ENCODE peak calls at places on chromosomes 11 and 22, in seven cellular contexts. One of them, this sample, is unnamed.

GRCh38 chr11:35050596-35050995 is 88.4 kb upstream of the CD44 start:
- DNase-seq in naive thymus-derived CD8-positive, alpha-beta T cell: no peak
- DNase-seq in posterior vena cava: no peak
- DNase-seq in IMR-90: no peak
- DNase-seq in substantia nigra: no peak
- DNase-seq in glutamatergic neuron: no peak
- DNase-seq in EH: no peak
- DNase-seq in this sample: no peak

GRCh38 chr11:11313426-11313825 is 39.6 kb downstream of the CSNK2A3 start:
- DNase-seq in naive thymus-derived CD8-positive, alpha-beta T cell: no peak
- DNase-seq in posterior vena cava: no peak
- DNase-seq in IMR-90: peak; percentile 50
- DNase-seq in substantia nigra: no peak
- DNase-seq in glutamatergic neuron: no peak
- DNase-seq in EH: peak; percentile 15
- DNase-seq in this sample: no peak

GRCh38 chr11:104623518-104623917 is 274.7 kb downstream of the CASP12 start:
- DNase-seq in naive thymus-derived CD8-positive, alpha-beta T cell: no peak
- DNase-seq in posterior vena cava: no peak
- DNase-seq in IMR-90: peak; percentile 70
- DNase-seq in substantia nigra: no peak
- DNase-seq in glutamatergic neuron: no peak
- DNase-seq in EH: peak; percentile 12
- DNase-seq in this sample: no peak

GRCh38 chr11:13883042-13883441 is 79.5 kb upstream of the SPON1 start:
- DNase-seq in naive thymus-derived CD8-positive, alpha-beta T cell: no peak
- DNase-seq in posterior vena cava: no peak
- DNase-seq in IMR-90: no peak
- DNase-seq in substantia nigra: no peak
- DNase-seq in glutamatergic neuron: no peak
- DNase-seq in EH: no peak
- DNase-seq in this sample: no peak

GRCh38 chr22:28903080-28903479 is 19.7 kb downstream of the ZNRF3 start:
- DNase-seq in naive thymus-derived CD8-positive, alpha-beta T cell: no peak
- DNase-seq in posterior vena cava: peak; percentile 81
- DNase-seq in IMR-90: no peak
- DNase-seq in substantia nigra: no peak
- DNase-seq in glutamatergic neuron: no peak
- DNase-seq in EH: no peak
- DNase-seq in this sample: no peak

GRCh38 chr11:64906314-64906635 is 10.7 kb downstream of the ATG2A start:
- DNase-seq in naive thymus-derived CD8-positive, alpha-beta T cell: no peak
- DNase-seq in posterior vena cava: no peak
- DNase-seq in IMR-90: no peak
- DNase-seq in substantia nigra: no peak
- DNase-seq in glutamatergic neuron: no peak
- DNase-seq in EH: no peak
- DNase-seq in this sample: no peak

GRCh38 chr11:70297341-70297740 is 26.9 kb downstream of the PPFIA1 start:
- DNase-seq in naive thymus-derived CD8-positive, alpha-beta T cell: no peak
- DNase-seq in posterior vena cava: no peak
- DNase-seq in IMR-90: peak; percentile 40
- DNase-seq in substantia nigra: no peak
- DNase-seq in glutamatergic neuron: no peak
- DNase-seq in EH: no peak
- DNase-seq in this sample: no peak

GRCh38 chr11:130499828-130500227 is 51.4 kb downstream of the ADAMTS15 start:
- DNase-seq in naive thymus-derived CD8-positive, alpha-beta T cell: no peak
- DNase-seq in posterior vena cava: no peak
- DNase-seq in IMR-90: peak; percentile 56
- DNase-seq in substantia nigra: no peak
- DNase-seq in glutamatergic neuron: no peak
- DNase-seq in EH: peak; percentile 39
- DNase-seq in this sample: no peak

GRCh38 chr22:30031328-30031727 is 48.9 kb upstream of the HORMAD2 start:
- DNase-seq in naive thymus-derived CD8-positive, alpha-beta T cell: no peak
- DNase-seq in posterior vena cava: no peak
- DNase-seq in IMR-90: no peak
- DNase-seq in substantia nigra: no peak
- DNase-seq in glutamatergic neuron: no peak
- DNase-seq in EH: no peak
- DNase-seq in this sample: no peak

GRCh38 chr22:38415561-38416321 is 39.3 kb downstream of the KCNJ4 start:
- DNase-seq in naive thymus-derived CD8-positive, alpha-beta T cell: no peak
- DNase-seq in posterior vena cava: peak; percentile 72
- DNase-seq in IMR-90: no peak
- DNase-seq in substantia nigra: no peak
- DNase-seq in glutamatergic neuron: no peak
- DNase-seq in EH: no peak
- DNase-seq in this sample: no peak

GRCh38 chr11:128802358-128802981 is 64.6 kb downstream of the KCNJ1 start:
- DNase-seq in naive thymus-derived CD8-positive, alpha-beta T cell: no peak
- DNase-seq in posterior vena cava: no peak
- DNase-seq in IMR-90: no peak
- DNase-seq in substantia nigra: no peak
- DNase-seq in glutamatergic neuron: peak; percentile 59
- DNase-seq in EH: peak; percentile 64
- DNase-seq in this sample: no peak

GRCh38 chr22:38075105-38075825 is 8.7 kb downstream of the SLC16A8 start:
- DNase-seq in naive thymus-derived CD8-positive, alpha-beta T cell: no peak
- DNase-seq in posterior vena cava: no peak
- DNase-seq in IMR-90: no peak
- DNase-seq in substantia nigra: no peak
- DNase-seq in glutamatergic neuron: no peak
- DNase-seq in EH: no peak
- DNase-seq in this sample: no peak

GRCh38 chr22:24953294-24954113 is 988 bp downstream of the KIAA1671 start:
- DNase-seq in naive thymus-derived CD8-positive, alpha-beta T cell: no peak
- DNase-seq in posterior vena cava: no peak
- DNase-seq in IMR-90: no peak
- DNase-seq in substantia nigra: no peak
- DNase-seq in glutamatergic neuron: peak; percentile 44
- DNase-seq in EH: no peak
- DNase-seq in this sample: no peak

GRCh38 chr11:77396911-77397310 is 77.0 kb downstream of the PAK1 start:
- DNase-seq in naive thymus-derived CD8-positive, alpha-beta T cell: no peak
- DNase-seq in posterior vena cava: no peak
- DNase-seq in IMR-90: peak; percentile 33
- DNase-seq in substantia nigra: no peak
- DNase-seq in glutamatergic neuron: no peak
- DNase-seq in EH: no peak
- DNase-seq in this sample: no peak

GRCh38 chr11:13983081-13983751 is 20.7 kb downstream of the SPON1 start:
- DNase-seq in naive thymus-derived CD8-positive, alpha-beta T cell: no peak
- DNase-seq in posterior vena cava: peak; percentile 86
- DNase-seq in IMR-90: peak; percentile 64
- DNase-seq in substantia nigra: no peak
- DNase-seq in glutamatergic neuron: no peak
- DNase-seq in EH: peak; percentile 25
- DNase-seq in this sample: no peak

This sample was measured in GM18507.